ENCODE peak calls at places on chromosomes 12 and 14, in ten cellular contexts. U is ACHN; S is mesothelial cell of epicardium; Y is psoas muscle; E is stimulated activated CD4-positive, alpha-beta T cell treated with anti-CD3 and anti-CD28 coated beads, Interleukin-4, amount 100 ng/mL, for 48 hours; G is HS-27A; V is stimulated activated CD8-positive, alpha-beta memory T cell treated with anti-CD3 and anti-CD28 coated beads, Interleukin-4, amount 100 ng/mL, for 24 hours; B is HFFc6; F is renal cortical epithelial cell; A is substantia nigra. W is an unnamed sample.

GRCh38 chr14:21523203-21523602 is 2.9 kb downstream of the SALL2 start:
- DNase-seq in U (no peak), S (no peak), Y (no peak), E (no peak), G (no peak), V (no peak), B (no peak), F (no peak), A (no peak), W (no peak)

GRCh38 chr14:102591372-102591943 is 991 bp upstream of the RCOR1 start:
- DNase-seq in U (peak; percentile 31), S (no peak), Y (no peak), E (no peak), G (no peak), V (peak; percentile 13), B (no peak), F (no peak), A (peak; percentile 56), W (peak; percentile 38)

GRCh38 chr12:27468241-27468640 is 21.7 kb downstream of the SMCO2 start:
- DNase-seq in U (no peak), S (no peak), Y (no peak), E (no peak), G (no peak), V (no peak), B (no peak), F (peak; percentile 18), A (no peak), W (no peak)

GRCh38 chr14:65961004-65961403 is 525.2 kb upstream of the CCDC196 start:
- DNase-seq in U (peak; percentile 57), S (no peak), Y (no peak), E (peak; percentile 93), G (no peak), V (peak; percentile 70), B (peak; percentile 6), F (no peak), A (peak; percentile 20), W (no peak)

GRCh38 chr14:90137807-90138206 is 76.0 kb downstream of the KCNK13 start:
- DNase-seq in U (no peak), S (no peak), Y (no peak), E (no peak), G (peak; percentile 43), V (no peak), B (peak; percentile 10), F (no peak), A (no peak), W (no peak)

GRCh38 chr12:6452245-6452731 is 446 bp downstream of the TAPBPL start:
- DNase-seq in U (peak; percentile 28), S (no peak), Y (no peak), E (no peak), G (no peak), V (no peak), B (no peak), F (no peak), A (no peak), W (peak; percentile 62)

GRCh38 chr12:5565933-5566632 is 134.2 kb downstream of the NTF3 start:
- DNase-seq in U (no peak), S (no peak), Y (no peak), E (no peak), G (peak; percentile 39), V (no peak), B (peak; percentile 63), F (peak; percentile 37), A (no peak), W (no peak)

GRCh38 chr12:54360717-54361456 is 3.4 kb downstream of the GPR84 start:
- DNase-seq in U (peak; percentile 91), S (peak; percentile 66), Y (peak; percentile 85), E (peak; percentile 54), G (peak; percentile 68), V (no peak), B (peak; percentile 56), F (peak; percentile 78), A (peak; percentile 62), W (peak; percentile 81)

GRCh38 chr12:5909560-5909959 is 35.5 kb downstream of the ANO2 start:
- DNase-seq in U (no peak), S (no peak), Y (no peak), E (no peak), G (no peak), V (no peak), B (no peak), F (no peak), A (no peak), W (no peak)

GRCh38 chr12:45247589-45247988 is 31.7 kb downstream of the ANO6 start:
- DNase-seq in U (no peak), S (no peak), Y (no peak), E (no peak), G (no peak), V (no peak), B (no peak), F (no peak), A (no peak), W (no peak)

GRCh38 chr12:643478-644292 is 19.6 kb downstream of the NINJ2 start:
- DNase-seq in U (no peak), S (no peak), Y (peak; percentile 79), E (no peak), G (no peak), V (no peak), B (no peak), F (no peak), A (no peak), W (no peak)

GRCh38 chr14:68082698-68083291 is 263.2 kb downstream of the RAD51B start:
- DNase-seq in U (no peak), S (no peak), Y (no peak), E (no peak), G (no peak), V (no peak), B (no peak), F (no peak), A (no peak), W (no peak)

GRCh38 chr12:65147312-65147905 is 22.0 kb upstream of the LEMD3 start:
- DNase-seq in U (no peak), S (no peak), Y (no peak), E (no peak), G (no peak), V (no peak), B (no peak), F (no peak), A (no peak), W (no peak)

GRCh38 chr14:62694075-62694474 is 351.2 kb downstream of the KCNH5 start:
- DNase-seq in U (no peak), S (no peak), Y (no peak), E (no peak), G (no peak), V (no peak), B (no peak), F (peak; percentile 13), A (no peak), W (no peak)

GRCh38 chr12:56252649-56253048 is 5.5 kb downstream of the ANKRD52 start:
- DNase-seq in U (no peak), S (no peak), Y (no peak), E (no peak), G (no peak), V (no peak), B (no peak), F (no peak), A (no peak), W (no peak)

GRCh38 chr12:1800646-1801284 is 19.6 kb upstream of the LRTM2 start:
- DNase-seq in U (peak; percentile 56), S (no peak), Y (peak; percentile 56), E (no peak), G (no peak), V (no peak), B (peak; percentile 21), F (no peak), A (peak; percentile 52), W (peak; percentile 53)

GRCh38 chr14:55869397-55870049 is 248.7 kb upstream of the PELI2 start:
- DNase-seq in U (no peak), S (no peak), Y (no peak), E (no peak), G (no peak), V (no peak), B (no peak), F (no peak), A (no peak), W (no peak)

GRCh38 chr12:92621833-92622232 is 81.0 kb upstream of the PLEKHG7 start:
- DNase-seq in U (no peak), S (no peak), Y (no peak), E (no peak), G (no peak), V (no peak), B (peak; percentile 76), F (peak; percentile 60), A (no peak), W (no peak)

GRCh38 chr12:112107728-112108447 is 695 bp downstream of the NAA25 start:
- DNase-seq in U (peak; percentile 42), S (no peak), Y (peak; percentile 71), E (peak; percentile 26), G (no peak), V (peak; percentile 8), B (no peak), F (no peak), A (no peak), W (no peak)

GRCh38 chr12:87845995-87846483 is 183.2 kb downstream of the C12orf50 start:
- DNase-seq in U (no peak), S (no peak), Y (no peak), E (no peak), G (no peak), V (no peak), B (no peak), F (no peak), A (no peak), W (no peak)

GRCh38 chr14:85607571-85608219 is 77.8 kb downstream of the FLRT2 start:
- DNase-seq in U (no peak), S (no peak), Y (no peak), E (no peak), G (no peak), V (no peak), B (peak; percentile 87), F (peak; percentile 83), A (no peak), W (no peak)

GRCh38 chr14:32703246-32703645 is 235.4 kb upstream of the NPAS3 start:
- DNase-seq in U (no peak), S (no peak), Y (no peak), E (no peak), G (no peak), V (no peak), B (no peak), F (no peak), A (no peak), W (peak; percentile 62)

GRCh38 chr12:120327593-120327992 is at the start of gene PLA2G1B:
- DNase-seq in U (no peak), S (no peak), Y (no peak), E (no peak), G (no peak), V (no peak), B (no peak), F (no peak), A (no peak), W (no peak)

GRCh38 chr12:45611061-45611460 is 118.4 kb upstream of the ARID2 start:
- DNase-seq in U (no peak), S (no peak), Y (no peak), E (no peak), G (no peak), V (no peak), B (no peak), F (no peak), A (no peak), W (no peak)

W was measured in midbrain.